ENCODE peak calls at places on chromosome 21, in ten cellular contexts. O is IMR-90, A is progenitor cell of endocrine pancreas, M is lower leg skin, P is ovary, L is mesothelial cell of epicardium, Y is H9, G is omental fat pad, Z is body of pancreas, S is WTC11. E is an unnamed sample.

GRCh38 chr21:40905251-40905650 is 58.3 kb upstream of the DSCAM start:
- DNase-seq in S (no peak), P (no peak), A (no peak), M (no peak), Y (no peak), L (no peak), G (no peak), Z (no peak), O (no peak), E (no peak)

GRCh38 chr21:15688016-15688415 is 41.8 kb upstream of the USP25 start:
- DNase-seq in P (no peak), G (no peak), L (no peak), Y (no peak), S (no peak), Z (no peak), M (no peak), A (no peak), O (no peak), E (no peak)

GRCh38 chr21:35111531-35111930 is 62.4 kb upstream of the RUNX1 start:
- DNase-seq in O (no peak), Z (no peak), S (no peak), A (no peak), M (no peak), P (no peak), Y (no peak), L (no peak), G (no peak), E (no peak)

GRCh38 chr21:21158376-21158918 is 160.2 kb downstream of the NCAM2 start:
- DNase-seq in O (no peak), P (no peak), Y (no peak), G (no peak), S (no peak), M (no peak), L (no peak), A (no peak), Z (no peak), E (no peak)

GRCh38 chr21:39126486-39126806 is 56.8 kb downstream of the PSMG1 start:
- DNase-seq in Z (no peak), M (no peak), L (no peak), G (no peak), P (no peak), Y (no peak), A (no peak), S (no peak), O (no peak), E (no peak)

GRCh38 chr21:34814529-34814951 is 145.7 kb downstream of the CLIC6 start:
- DNase-seq in Z (no peak), P (no peak), M (no peak), S (no peak), O (no peak), G (no peak), Y (no peak), L (no peak), A (no peak), E (no peak)

GRCh38 chr21:33981341-33982101 is 65.9 kb upstream of the ATP5PO start:
- DNase-seq in Z (no peak), L (no peak), S (no peak), M (no peak), A (no peak), G (no peak), P (no peak), Y (no peak), O (no peak), E (no peak)

GRCh38 chr21:28375708-28376385 is 616.8 kb downstream of the LTN1 start:
- DNase-seq in Z (no peak), Y (no peak), P (no peak), S (no peak), O (peak), M (no peak), G (no peak), A (no peak), L (no peak), E (peak)

GRCh38 chr21:29943885-29944284 is 4.1 kb upstream of the GRIK1 start:
- DNase-seq in M (no peak), Z (no peak), G (no peak), O (no peak), S (no peak), Y (no peak), A (no peak), P (no peak), L (no peak), E (no peak)

GRCh38 chr21:28256420-28256831 is 736.3 kb downstream of the LTN1 start:
- DNase-seq in M (no peak), P (no peak), A (no peak), L (no peak), Y (no peak), O (peak), Z (peak), G (no peak), S (no peak), E (no peak)

GRCh38 chr21:26845066-26845749 is at the start of gene ADAMTS1:
- DNase-seq in Z (peak), O (peak), Y (peak), S (peak), L (peak), G (peak), A (peak), P (peak), M (peak), E (peak)

GRCh38 chr21:26801524-26801923 is 43.7 kb downstream of the ADAMTS1 start:
- DNase-seq in M (no peak), A (no peak), L (no peak), O (peak), Y (no peak), P (no peak), Z (no peak), G (no peak), S (no peak), E (no peak)

GRCh38 chr21:39676054-39676771 is 63.5 kb downstream of the B3GALT5 start:
- DNase-seq in O (no peak), S (no peak), P (no peak), Z (peak), L (peak), A (no peak), Y (no peak), G (no peak), M (no peak), E (no peak)

GRCh38 chr21:27047331-27048314 is 80.7 kb upstream of the ADAMTS5 start:
- DNase-seq in M (no peak), S (no peak), Y (no peak), O (peak), G (no peak), Z (no peak), A (no peak), L (no peak), P (no peak), E (no peak)

GRCh38 chr21:35428489-35428888 is 379.4 kb upstream of the RUNX1 start:
- DNase-seq in Y (no peak), S (peak), Z (no peak), A (no peak), M (peak), P (no peak), G (no peak), O (no peak), L (no peak), E (no peak)

GRCh38 chr21:39938086-39938611 is 70.9 kb downstream of the PCP4 start:
- DNase-seq in A (no peak), M (no peak), O (no peak), P (no peak), S (no peak), Y (no peak), L (no peak), G (no peak), Z (peak), E (no peak)

GRCh38 chr21:43803558-43804300 is 14.4 kb downstream of the RRP1 start:
- DNase-seq in P (no peak), Z (no peak), Y (no peak), L (no peak), A (no peak), G (no peak), O (no peak), M (no peak), S (no peak), E (no peak)

GRCh38 chr21:34836103-34836932 is 167.5 kb downstream of the CLIC6 start:
- DNase-seq in M (peak), Y (no peak), Z (peak), P (peak), L (no peak), O (peak), S (no peak), A (no peak), G (no peak), E (peak)

GRCh38 chr21:33976082-33976979 is 60.7 kb upstream of the ATP5PO start:
- DNase-seq in S (no peak), P (no peak), G (no peak), Z (no peak), M (peak), A (no peak), L (peak), O (peak), Y (no peak), E (peak)

GRCh38 chr21:38985423-38986378 is 180.0 kb downstream of the ETS2 start:
- DNase-seq in O (peak), L (peak), Y (no peak), Z (peak), M (peak), A (no peak), S (no peak), G (peak), P (peak), E (no peak)

GRCh38 chr21:43295016-43295958 is 126.5 kb downstream of the CRYAA start:
- DNase-seq in A (no peak), G (no peak), S (no peak), O (peak), L (no peak), Y (no peak), P (no peak), Z (no peak), M (no peak), E (no peak)

GRCh38 chr21:35373998-35374397 is 324.9 kb upstream of the RUNX1 start:
- DNase-seq in A (no peak), Z (no peak), G (no peak), L (no peak), M (no peak), Y (no peak), S (no peak), O (no peak), P (no peak), E (no peak)

GRCh38 chr21:20207335-20207734 is 790.9 kb upstream of the NCAM2 start:
- DNase-seq in L (no peak), Y (no peak), Z (no peak), P (no peak), O (no peak), S (no peak), M (no peak), A (no peak), G (no peak), E (no peak)

GRCh38 chr21:16308269-16308668 is 578.5 kb downstream of the USP25 start:
- DNase-seq in A (no peak), M (no peak), Z (no peak), O (peak), Y (no peak), P (no peak), G (no peak), L (no peak), S (no peak), E (no peak)

GRCh38 chr21:29753216-29753615 is 186.6 kb downstream of the GRIK1 start:
- DNase-seq in L (no peak), Y (no peak), A (no peak), P (no peak), G (no peak), S (no peak), O (no peak), Z (no peak), M (no peak), E (no peak)

GRCh38 chr21:25925936-25926335 is 191.2 kb downstream of the GABPA start:
- DNase-seq in Z (peak), M (no peak), P (no peak), O (peak), G (no peak), Y (no peak), S (no peak), A (no peak), L (no peak), E (no peak)

GRCh38 chr21:43851593-43851992 is 13.4 kb upstream of the AGPAT3 start:
- DNase-seq in G (no peak), O (no peak), Y (no peak), M (no peak), Z (no peak), P (no peak), A (no peak), S (no peak), L (no peak), E (no peak)

GRCh38 chr21:25759573-25759972 is 24.8 kb downstream of the GABPA start:
- DNase-seq in Z (no peak), O (peak), Y (no peak), L (no peak), M (no peak), G (no peak), P (no peak), A (no peak), S (no peak), E (no peak)

GRCh38 chr21:35039595-35040291 is 9.4 kb downstream of the RUNX1 start:
- DNase-seq in L (no peak), P (no peak), O (no peak), A (no peak), G (no peak), Y (no peak), M (no peak), S (no peak), Z (no peak), E (no peak)

GRCh38 chr21:23890652-23891051 is 1716.6 kb downstream of the MRPL39 start:
- DNase-seq in Z (no peak), G (no peak), A (no peak), Y (no peak), S (no peak), P (no peak), M (no peak), L (no peak), O (no peak), E (no peak)

GRCh38 chr21:45042664-45043161 is 31.7 kb upstream of the ADARB1 start:
- DNase-seq in Y (peak), O (no peak), M (no peak), Z (no peak), G (no peak), A (no peak), P (no peak), S (no peak), L (no peak), E (no peak)
- TF ChIP-seq CTCF in Y (no peak), O (no peak), M (no peak), Z (no peak), G (no peak), A (no peak), P (no peak), S (no peak), L (no peak), E (no peak)

DNA sequence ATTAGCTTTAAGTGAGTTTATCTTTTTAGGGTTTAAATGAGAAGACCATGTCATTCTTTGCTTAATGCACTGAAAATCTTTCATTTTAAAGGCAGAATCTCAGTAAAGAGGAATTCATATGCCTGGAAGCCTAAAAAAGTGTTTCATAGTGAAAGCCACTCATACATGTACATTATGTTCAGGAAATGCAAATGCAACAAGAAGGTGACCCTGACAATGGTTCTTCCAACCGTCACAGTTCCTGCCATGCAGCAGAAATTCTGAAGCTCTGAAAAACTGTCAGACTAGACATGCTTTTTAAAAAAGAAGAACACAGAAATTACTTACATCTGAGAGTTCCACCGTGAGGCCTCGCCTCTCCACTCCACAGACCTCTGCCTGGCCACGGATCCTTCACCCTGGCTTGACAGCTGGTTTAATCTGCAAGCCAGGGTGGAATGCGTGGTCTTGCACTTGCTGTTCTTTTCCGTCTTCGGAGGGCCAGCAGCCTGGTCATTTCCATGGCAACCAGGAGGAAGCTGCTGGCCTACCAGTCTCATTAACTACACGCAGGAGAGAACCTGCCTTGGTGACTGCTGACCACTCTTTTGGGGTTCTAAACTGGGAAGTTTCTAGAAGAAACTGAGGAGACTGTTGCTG is 41.8 kb upstream of the PAXBP1 start:
- DNase-seq in Z (peak), G (no peak), O (no peak), P (peak), L (no peak), S (peak), Y (peak), A (peak), M (no peak), E (no peak)
- TF ChIP-seq CTCF in Z (no peak), G (no peak), O (no peak), P (no peak), L (no peak), S (no peak), Y (no peak), A (no peak), M (no peak), E (no peak)

DNA sequence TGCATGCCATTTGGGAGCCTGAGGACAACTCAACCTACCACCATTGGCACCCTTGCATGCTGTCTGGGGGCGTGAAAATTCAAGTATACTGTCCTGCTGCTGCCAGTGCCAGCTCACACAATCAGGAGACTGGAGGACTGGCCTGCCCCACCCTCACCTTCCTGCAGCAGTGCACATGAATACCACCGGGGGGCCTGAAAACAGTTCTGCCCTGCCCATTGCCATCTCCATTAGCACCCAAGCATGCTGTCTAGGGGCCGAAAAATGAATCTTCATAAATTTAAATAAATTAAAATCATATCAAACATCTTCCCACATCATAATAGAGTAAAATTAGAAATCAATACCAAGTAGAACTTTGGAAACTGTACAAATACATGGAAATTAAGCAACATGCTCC is 322.1 kb upstream of the TMPRSS15 start:
- DNase-seq in L (no peak), P (no peak), S (peak), M (no peak), Y (peak), O (no peak), G (no peak), Z (no peak), A (no peak), E (no peak)
- TF ChIP-seq CTCF in L (no peak), P (no peak), S (peak), M (no peak), Y (peak), O (no peak), G (no peak), Z (no peak), A (no peak), E (no peak)

GRCh38 chr21:37702241-37702640 is 214.0 kb downstream of the KCNJ6 start:
- DNase-seq in A (no peak), G (no peak), M (no peak), P (no peak), Z (no peak), Y (no peak), L (no peak), O (no peak), S (no peak), E (no peak)

GRCh38 chr21:37699024-37699770 is 217.1 kb downstream of the KCNJ6 start:
- DNase-seq in P (no peak), G (no peak), A (no peak), M (no peak), O (no peak), Z (no peak), Y (no peak), L (no peak), S (no peak), E (no peak)

GRCh38 chr21:37704751-37705150 is 211.5 kb downstream of the KCNJ6 start:
- DNase-seq in Y (no peak), M (no peak), P (no peak), L (no peak), Z (no peak), G (no peak), A (no peak), O (no peak), S (no peak), E (no peak)

GRCh38 chr21:37696936-37697335 is 219.3 kb downstream of the KCNJ6 start:
- DNase-seq in Z (no peak), P (no peak), S (no peak), G (no peak), O (no peak), A (no peak), Y (no peak), M (no peak), L (no peak), E (no peak)

GRCh38 chr21:37700641-37701202 is 215.5 kb downstream of the KCNJ6 start:
- DNase-seq in P (no peak), L (no peak), A (no peak), Z (peak), Y (peak), O (peak), G (no peak), S (peak), M (no peak), E (peak)
- TF ChIP-seq CTCF in P (no peak), L (peak), A (peak), Z (peak), Y (peak), O (peak), G (no peak), S (peak), M (no peak), E (peak)

GRCh38 chr21:45541221-45542039 is 810 bp downstream of the SLC19A1 start:
- DNase-seq in L (peak), O (peak), S (peak), G (peak), Y (peak), A (peak), M (peak), P (peak), Z (peak), E (peak)

GRCh38 chr21:45542667-45543370 is 579 bp upstream of the SLC19A1 start:
- DNase-seq in Y (peak), L (peak), M (peak), P (peak), A (peak), G (peak), S (peak), Z (peak), O (no peak), E (no peak)

GRCh38 chr21:45543710-45544448 is 1.6 kb upstream of the SLC19A1 start:
- DNase-seq in Z (peak), M (no peak), S (peak), P (peak), O (no peak), Y (peak), A (no peak), L (peak), G (peak), E (no peak)

GRCh38 chr21:45543371-45543709 is 1.1 kb upstream of the SLC19A1 start:
- DNase-seq in S (no peak), Z (peak), O (no peak), P (peak), G (peak), M (no peak), Y (peak), A (no peak), L (no peak), E (no peak)

DNA sequence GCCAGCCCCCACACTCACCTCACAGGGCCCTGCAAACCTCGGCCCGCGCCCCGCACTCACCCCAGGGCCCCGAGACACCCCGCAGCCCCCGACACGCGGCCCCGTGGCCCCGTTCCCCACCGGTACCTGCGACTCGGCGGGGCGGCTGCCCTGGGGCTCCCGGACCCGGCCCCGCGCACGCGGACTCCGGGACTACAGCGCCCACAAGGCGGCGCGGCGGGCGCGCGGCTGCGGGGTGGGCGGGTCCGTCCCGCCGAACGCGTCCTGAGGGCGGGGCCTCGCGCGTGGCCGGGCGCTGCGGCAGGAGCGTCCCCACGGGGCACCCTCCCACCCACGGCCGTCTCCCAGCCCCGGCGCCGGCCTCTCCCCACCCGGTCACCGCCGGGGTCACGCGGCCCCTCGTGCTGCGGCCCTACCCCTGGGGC is at the start of gene SLC19A1:
- DNase-seq in A (peak), L (peak), O (peak), S (peak), Z (peak), M (peak), Y (peak), P (peak), G (peak), E (peak)
- TF ChIP-seq CTCF in A (peak), L (peak), O (peak), S (no peak), Z (peak), M (no peak), Y (peak), P (no peak), G (no peak), E (no peak)

DNA sequence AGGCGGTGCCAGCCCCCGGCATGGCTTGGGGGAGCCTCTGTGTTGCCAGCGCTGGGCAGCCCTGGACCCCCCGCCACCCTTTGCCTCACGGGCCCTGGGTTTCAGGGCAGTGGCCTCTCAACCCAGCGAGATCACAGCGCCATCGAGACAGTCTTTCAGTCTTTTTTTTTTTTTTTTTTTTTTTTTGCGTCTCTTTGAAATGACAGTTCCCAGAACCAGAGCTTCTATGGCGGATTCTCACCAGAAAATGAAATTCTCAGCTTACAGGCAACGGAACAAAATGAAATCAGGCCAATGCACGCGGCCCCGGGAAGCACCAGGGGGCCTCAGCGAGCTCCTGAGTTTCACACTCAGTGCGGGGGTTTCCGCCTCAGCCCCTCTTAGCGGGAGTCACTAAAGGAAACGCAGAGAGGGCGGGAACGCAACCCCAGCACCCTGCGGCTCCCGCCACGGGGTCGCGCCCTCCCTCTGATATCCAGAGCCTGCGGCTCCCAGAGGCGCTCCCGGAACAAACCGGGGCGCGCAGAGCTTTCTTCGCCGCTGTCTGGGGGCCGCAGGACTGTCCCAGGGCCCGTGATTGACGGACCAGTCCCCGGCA is 8.0 kb upstream of the COL6A1 start:
- DNase-seq in P (peak), Y (peak), A (peak), G (no peak), O (peak), S (peak), L (peak), M (peak), Z (peak), E (peak)
- TF ChIP-seq CTCF in P (peak), Y (peak), A (peak), G (peak), O (peak), S (no peak), L (peak), M (no peak), Z (peak), E (peak)

GRCh38 chr21:42057861-42058437 is 13.2 kb upstream of the UMODL1 start:
- DNase-seq in S (no peak), M (no peak), A (no peak), P (no peak), L (no peak), Y (no peak), Z (no peak), O (no peak), G (no peak), E (no peak)
- TF ChIP-seq CTCF in S (no peak), M (no peak), A (no peak), P (no peak), L (no peak), Y (no peak), Z (no peak), O (no peak), G (no peak), E (no peak)

E was measured in Calu3.